ENCODE peak calls at places on chromosomes 3 and 15, in ten cellular contexts. G, M, X, K, Y, H, W, S, C and N are unnamed samples.

GRCh38 chr3:136567599-136568188 is 184.5 kb downstream of the STAG1 start:
- DNase-seq in S (no peak), X (no peak), H (no peak), M (no peak), W (no peak), K (no peak), C (no peak), G (no peak), Y (no peak), N (no peak)

GRCh38 chr3:66581261-66581660 is 80.4 kb upstream of the LRIG1 start:
- DNase-seq in Y (no peak), X (no peak), S (no peak), M (no peak), H (no peak), K (no peak), W (no peak), C (no peak), G (no peak), N (no peak)

GRCh38 chr3:115922681-115923347 is 299.5 kb downstream of the GAP43 start:
- DNase-seq in Y (no peak), H (no peak), W (no peak), X (no peak), K (no peak), M (peak), G (peak), S (no peak), C (no peak), N (no peak)

GRCh38 chr3:14360123-14360881 is 42.1 kb upstream of the SLC6A6 start:
- DNase-seq in X (no peak), K (no peak), H (no peak), S (no peak), W (no peak), G (no peak), Y (no peak), C (no peak), M (peak), N (no peak)

GRCh38 chr3:177106184-177106583 is 91.1 kb downstream of the TBL1XR1 start:
- DNase-seq in H (peak), K (no peak), X (no peak), Y (no peak), G (no peak), C (peak), M (no peak), W (no peak), S (no peak), N (no peak)

GRCh38 chr3:58568572-58569286 is 8.5 kb downstream of the FAM107A start:
- DNase-seq in Y (peak), K (peak), S (peak), W (peak), C (peak), M (peak), G (peak), X (no peak), H (peak), N (peak)

GRCh38 chr3:38453075-38453913 is at the start of gene ACVR2B:
- DNase-seq in X (peak), W (peak), K (peak), G (peak), M (peak), Y (peak), H (peak), C (peak), S (peak), N (peak)

GRCh38 chr3:187261541-187261969 is 30.0 kb downstream of the MASP1 start:
- DNase-seq in K (no peak), M (peak), W (no peak), H (no peak), G (peak), C (no peak), Y (no peak), S (no peak), X (no peak), N (no peak)

GRCh38 chr15:63803106-63803886 is 30.5 kb downstream of the HERC1 start:
- DNase-seq in X (no peak), Y (no peak), M (peak), K (no peak), G (no peak), S (no peak), W (no peak), H (no peak), C (no peak), N (no peak)

GRCh38 chr15:63003836-63004610 is 38.5 kb upstream of the TPM1 start:
- DNase-seq in G (peak), H (no peak), W (no peak), Y (no peak), X (no peak), C (no peak), M (no peak), S (no peak), K (no peak), N (no peak)

GRCh38 chr3:64259646-64260045 is 34.4 kb upstream of the PRICKLE2 start:
- DNase-seq in W (no peak), C (no peak), M (no peak), X (no peak), S (no peak), G (no peak), K (no peak), Y (no peak), H (no peak), N (no peak)

GRCh38 chr3:33940149-33940548 is 141.7 kb downstream of the PDCD6IP start:
- DNase-seq in X (no peak), K (no peak), C (no peak), Y (no peak), G (no peak), M (no peak), W (no peak), H (no peak), S (no peak), N (no peak)

GRCh38 chr3:4355401-4356224 is 52.4 kb downstream of the SETMAR start:
- DNase-seq in M (peak), C (no peak), K (no peak), X (no peak), W (no peak), S (no peak), H (peak), G (no peak), Y (no peak), N (no peak)